ENCODE peak calls at places on chromosomes 12 and 14, in seven cellular contexts. P is A549, R is spleen, D is adrenal gland, N is Peyer's patch, T is stomach, F is IMR-90. H is an unnamed sample.

GRCh38 chr12:47391566-47391965 is 311.8 kb upstream of the AMIGO2 start:
- DNase-seq in F (no peak), N (peak; percentile 50), T (peak; percentile 26), P (no peak), R (peak; percentile 81), D (no peak), H (no peak)

GRCh38 chr12:101829639-101830390 is 944 bp downstream of the GNPTAB start:
- DNase-seq in R (no peak), P (no peak), D (no peak), T (peak; percentile 49), F (no peak), N (peak; percentile 32), H (peak; percentile 21)

GRCh38 chr12:56128669-56129209 is 672 bp downstream of the ESYT1 start:
- DNase-seq in N (peak; percentile 32), R (peak; percentile 85), D (no peak), T (no peak), F (no peak), P (no peak), H (peak; percentile 62)

GRCh38 chr14:88904864-88905263 is 80.4 kb downstream of the TTC8 start:
- DNase-seq in R (no peak), N (no peak), F (peak; percentile 44), T (no peak), D (no peak), P (no peak), H (peak; percentile 1)

GRCh38 chr12:16893426-16893825 is 287.5 kb upstream of the LMO3 start:
- DNase-seq in N (no peak), T (no peak), R (no peak), F (no peak), D (no peak), P (no peak), H (no peak)

GRCh38 chr12:130322263-130322662 is 15.4 kb upstream of the PIWIL1 start:
- DNase-seq in T (no peak), P (no peak), F (no peak), N (no peak), R (no peak), D (no peak), H (no peak)

GRCh38 chr14:56474419-56475022 is 105.1 kb upstream of the TMEM260 start:
- DNase-seq in T (no peak), N (no peak), P (peak; percentile 37), D (no peak), R (no peak), F (peak; percentile 41), H (peak; percentile 50)

GRCh38 chr12:65248656-65249633 is 29.5 kb upstream of the MSRB3 start:
- DNase-seq in T (no peak), R (no peak), N (no peak), P (no peak), D (no peak), F (no peak), H (no peak)

GRCh38 chr12:123952037-123952436 is 20.6 kb downstream of the CCDC92 start:
- DNase-seq in N (no peak), T (no peak), P (no peak), F (peak; percentile 62), R (no peak), D (no peak), H (no peak)

GRCh38 chr14:80587096-80587724 is 354.3 kb downstream of the CEP128 start:
- DNase-seq in T (no peak), P (peak; percentile 65), R (no peak), N (no peak), D (no peak), F (peak; percentile 48), H (peak; percentile 31)

GRCh38 chr12:85657251-85657650 is 179.0 kb downstream of the RASSF9 start:
- DNase-seq in D (no peak), P (no peak), R (no peak), F (no peak), T (no peak), N (no peak), H (no peak)

GRCh38 chr14:105046891-105047282 is 18.3 kb downstream of the GPR132 start:
- DNase-seq in D (no peak), R (peak; percentile 80), T (no peak), P (no peak), N (no peak), F (no peak), H (no peak)

GRCh38 chr12:49961993-49962764 is 507 bp downstream of the AQP5 start:
- DNase-seq in F (no peak), P (no peak), T (no peak), N (no peak), D (no peak), R (no peak), H (no peak)

GRCh38 chr12:120367924-120368788 is 808 bp downstream of the MSI1 start:
- DNase-seq in P (no peak), T (no peak), R (no peak), F (no peak), D (peak; percentile 46), N (no peak), H (peak; percentile 46)

GRCh38 chr12:49763006-49763591 is 21.7 kb downstream of the TMBIM6 start:
- DNase-seq in N (peak; percentile 86), D (peak; percentile 57), R (peak; percentile 91), P (peak; percentile 67), F (peak; percentile 39), T (peak; percentile 78), H (peak; percentile 76)

GRCh38 chr12:48824112-48824511 is 5.8 kb downstream of the CACNB3 start:
- DNase-seq in P (no peak), N (no peak), F (no peak), T (peak; percentile 38), R (no peak), D (no peak), H (no peak)

GRCh38 chr14:35286707-35287106 is 5.5 kb upstream of the PSMA6 start:
- DNase-seq in R (no peak), F (no peak), D (no peak), N (no peak), T (no peak), P (no peak), H (peak; percentile 89)

GRCh38 chr14:22168092-22168955 is 420.7 kb downstream of the DAD1 start:
- DNase-seq in T (no peak), F (peak; percentile 63), N (no peak), R (no peak), P (no peak), D (no peak), H (peak; percentile 25)

GRCh38 chr12:6752931-6753771 is at the start of gene MLF2:
- DNase-seq in P (peak; percentile 99), R (peak; percentile 99), N (peak; percentile 96), F (peak; percentile 99), T (peak; percentile 98), D (peak; percentile 98), H (peak; percentile 98)
- TF ChIP-seq CTCF in P (no peak), R (peak; percentile 98), N (peak; percentile 6), F (no peak), T (peak; percentile 97), D (no peak), H (peak; percentile 87)

GRCh38 chr14:28767851-28768548 is 1.4 kb downstream of the FOXG1 start:
- DNase-seq in D (no peak), N (no peak), R (no peak), P (no peak), F (no peak), T (no peak), H (no peak)
- TF ChIP-seq POLR2A in D (no peak), N (no peak), R (no peak), P (no peak), F (no peak), T (no peak), H (no peak)

DNA sequence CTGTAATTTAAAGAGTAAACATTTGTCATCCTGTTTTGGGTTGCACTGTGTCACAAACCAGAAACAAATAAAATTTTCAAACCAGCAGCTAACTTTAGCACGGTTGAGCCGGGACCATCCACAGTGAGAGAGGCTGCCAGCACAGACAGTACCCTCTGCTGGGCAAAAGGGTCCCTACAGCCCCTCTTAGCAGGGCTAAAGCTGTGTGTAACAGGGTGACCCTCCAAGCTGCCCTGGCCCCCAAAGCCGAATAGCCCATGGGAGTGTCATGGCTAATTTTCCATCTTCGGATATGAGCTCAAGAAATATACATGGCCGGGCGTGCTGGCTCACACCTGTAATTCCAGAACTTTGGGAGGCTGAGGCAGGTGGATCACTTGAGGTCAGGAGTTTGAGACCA is 157.1 kb upstream of the GRIN2B start:
- DNase-seq in D (no peak), P (peak; percentile 5), R (no peak), T (no peak), F (no peak), N (no peak), H (no peak)
- TF ChIP-seq CTCF in D (no peak), P (no peak), R (no peak), T (no peak), F (no peak), N (no peak), H (peak; percentile 43)

GRCh38 chr12:14880890-14881453 is 4.7 kb downstream of the MGP start:
- DNase-seq in N (no peak), F (no peak), D (no peak), T (no peak), P (no peak), R (no peak), H (no peak)
- TF ChIP-seq POLR2A in N (no peak), F (no peak), D (no peak), T (no peak), P (no peak), R (no peak), H (no peak)

GRCh38 chr12:5941907-5942306 is 3.2 kb downstream of the ANO2 start:
- DNase-seq in D (no peak), P (no peak), N (no peak), R (no peak), T (no peak), F (no peak), H (no peak)

GRCh38 chr12:5945071-5946008 is at the start of gene ANO2:
- DNase-seq in N (no peak), T (no peak), D (no peak), P (no peak), R (no peak), F (no peak), H (no peak)

GRCh38 chr12:5946388-5946787 is 1.3 kb upstream of the ANO2 start:
- DNase-seq in T (no peak), F (no peak), D (no peak), P (no peak), R (no peak), N (no peak), H (no peak)

GRCh38 chr12:5944053-5944452 is 1.0 kb downstream of the ANO2 start:
- DNase-seq in P (no peak), R (no peak), F (no peak), D (no peak), N (no peak), T (no peak), H (no peak)

GRCh38 chr12:5944688-5945070 is 380 bp downstream of the ANO2 start:
- DNase-seq in N (no peak), T (no peak), D (no peak), F (no peak), R (no peak), P (no peak), H (no peak)
- TF ChIP-seq CTCF in N (no peak), T (no peak), D (no peak), F (no peak), R (no peak), P (no peak), H (no peak)